ENCODE peak calls at places on chromosomes 5 and 9, in four cellular contexts. V is psoas muscle, F is tibial nerve, O is hepatocyte. G is an unnamed sample. For H3K4me1 and H3K9me3, the result is how much of the 10 kb centered on the place peaks cover.

GRCh38 chr5:115192098-115192497 is 22.4 kb upstream of the TRIM36 start:
- DNase-seq in O (no peak), F (no peak), V (no peak), G (no peak)

GRCh38 chr5:148831590-148832565 is 5.5 kb downstream of the ADRB2 start:
- DNase-seq in O (no peak), F (peak), V (no peak), G (no peak)

GRCh38 chr5:82749453-82749852 is 327.7 kb downstream of the TMEM167A start:
- DNase-seq in F (no peak), V (no peak), O (peak), G (no peak)

GRCh38 chr9:107650321-107650720 is 160.8 kb upstream of the KLF4 start:
- DNase-seq in O (no peak), V (no peak), F (no peak), G (no peak)

GRCh38 chr9:114034663-114035062 is 43.4 kb downstream of the AMBP start:
- DNase-seq in F (no peak), V (no peak), O (no peak), G (no peak)

GRCh38 chr5:179901915-179902762 is 5.6 kb downstream of the TBC1D9B start:
- DNase-seq in V (no peak), O (no peak), F (no peak), G (no peak)

GRCh38 chr9:18362901-18363685 is 110.9 kb upstream of the ADAMTSL1 start:
- DNase-seq in O (no peak), V (no peak), F (no peak), G (peak)

GRCh38 chr9:93268551-93269314 is 84.8 kb downstream of the WNK2 start:
- DNase-seq in O (peak), F (no peak), V (no peak), G (peak)

GRCh38 chr5:134555889-134556311 is 30.4 kb downstream of the JADE2 start:
- DNase-seq in F (peak), V (peak), O (peak), G (peak)

GRCh38 chr9:113151696-113152630 is 1.2 kb downstream of the SLC31A2 start:
- DNase-seq in F (peak), V (no peak), O (no peak), G (peak)

GRCh38 chr9:37992924-37993349 is 76.1 kb downstream of the SHB start:
- DNase-seq in V (no peak), O (no peak), F (peak), G (no peak)

DNA sequence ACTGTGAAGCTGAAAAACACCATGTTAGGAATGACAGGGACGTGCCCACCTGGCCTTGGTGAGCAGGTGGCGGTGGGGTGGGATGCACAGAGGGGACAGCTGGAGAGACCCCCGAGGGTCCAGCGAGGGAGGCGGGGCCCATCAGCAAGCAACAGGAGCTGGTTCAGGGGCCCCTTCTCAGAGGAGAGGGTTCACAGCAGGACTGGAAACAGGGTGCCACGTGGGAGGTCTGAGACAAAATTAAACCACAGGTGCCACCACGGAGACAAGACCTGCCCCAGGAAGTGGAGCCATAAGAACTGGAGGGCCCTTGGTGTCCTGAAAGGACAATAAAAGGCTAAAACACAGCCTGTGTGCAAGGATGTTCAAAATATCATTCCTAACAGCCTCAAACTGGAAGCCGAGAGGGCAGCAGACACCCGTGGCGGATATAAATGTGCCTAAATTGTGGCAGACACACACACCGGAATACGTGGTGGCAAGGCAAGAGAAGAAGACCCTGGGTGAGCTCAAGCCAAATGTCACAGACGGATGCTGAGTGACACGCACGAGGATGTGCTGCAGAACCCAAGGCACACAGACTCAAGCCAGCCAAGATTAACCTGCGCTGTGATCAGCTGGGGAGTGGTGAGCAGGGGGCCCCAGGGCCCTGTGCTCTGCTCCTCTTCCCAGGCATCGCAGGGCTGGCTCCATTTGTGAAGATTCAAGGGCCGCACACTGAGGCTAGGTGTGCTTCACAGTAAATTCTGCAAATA is 16.6 kb downstream of the SEMA4D start:
- DNase-seq in F (no peak), V (no peak), O (no peak), G (no peak)
- H3K27ac ChIP-seq in F (no peak), V (peak), O (no peak), G (no peak)

GRCh38 chr9:131276107-131276888 is at the start of gene FAM78A:
- DNase-seq in V (peak), F (no peak), O (peak), G (peak)

GRCh38 chr9:131273791-131274673 is 2.3 kb downstream of the FAM78A start:
- DNase-seq in F (no peak), V (no peak), O (no peak), G (peak)

GRCh38 chr9:131276891-131277672 is 772 bp upstream of the FAM78A start:
- DNase-seq in O (no peak), V (no peak), F (no peak), G (no peak)

GRCh38 chr9:131274674-131275331 is 1.5 kb downstream of the FAM78A start:
- DNase-seq in F (peak), O (no peak), V (peak), G (peak)

GRCh38 chr9:131275332-131276106 is 791 bp downstream of the FAM78A start:
- DNase-seq in V (peak), F (no peak), O (no peak), G (peak)
- H3K4me1 ChIP-seq in V (half or more), F (under half), O (under half), G (under half)

GRCh38 chr5:63931841-63932240 is 30.4 kb downstream of the HTR1A start:
- DNase-seq in V (no peak), O (no peak), F (no peak), G (no peak)
- H3K9me3 ChIP-seq in V (under half), O (under half), F (under half), G (under half)

GRCh38 chr9:122975196-122975595 is 34.4 kb downstream of the RABGAP1 start:
- DNase-seq in V (no peak), F (no peak), O (no peak), G (no peak)
- H3K27ac ChIP-seq in V (peak), F (no peak), O (no peak), G (peak)

DNA sequence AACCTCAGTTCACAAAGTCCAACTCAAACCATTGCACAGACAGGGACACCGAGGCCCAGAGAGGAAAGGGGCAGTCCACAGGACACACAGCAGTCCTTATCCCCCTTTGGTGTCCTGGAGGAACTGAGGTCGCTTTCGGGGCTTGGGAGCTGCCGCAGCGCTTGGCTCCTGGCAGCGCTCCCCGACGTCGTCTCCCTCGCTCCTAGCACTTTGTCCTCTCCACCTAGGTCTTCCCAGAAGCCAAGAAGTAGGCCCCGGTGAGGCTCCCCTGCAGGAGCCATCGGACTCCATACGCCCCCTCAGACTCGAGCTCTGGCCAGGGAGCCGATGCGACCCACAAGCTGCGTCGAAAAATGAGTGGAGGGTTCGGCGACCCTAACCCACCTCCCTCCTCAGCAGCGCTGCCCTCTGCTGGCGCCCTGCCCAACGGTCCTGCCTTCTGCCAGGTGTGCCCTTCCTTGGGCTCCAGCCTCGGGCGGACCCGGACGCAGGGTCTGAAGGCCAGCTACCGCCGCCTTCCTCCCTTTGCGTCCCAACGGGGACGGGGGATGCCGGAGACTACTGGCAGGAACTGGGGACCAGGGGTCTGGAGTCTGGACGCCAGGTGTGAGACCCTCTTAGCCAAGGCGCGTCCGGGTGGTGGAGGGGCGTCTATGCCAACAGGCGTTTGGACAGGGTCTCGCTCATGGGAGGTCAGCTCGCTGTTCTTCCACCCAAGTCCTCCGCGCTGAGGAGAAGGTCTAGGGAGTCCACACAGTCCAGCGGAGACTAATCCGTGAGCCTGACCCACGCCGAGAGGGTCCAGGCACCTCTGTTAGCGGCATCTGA is 2.1 kb upstream of the PRDM12 start:
- DNase-seq in V (no peak), O (no peak), F (no peak), G (no peak)
- H3K4me1 ChIP-seq in V (under half), O (under half), F (under half), G (under half)

DNA sequence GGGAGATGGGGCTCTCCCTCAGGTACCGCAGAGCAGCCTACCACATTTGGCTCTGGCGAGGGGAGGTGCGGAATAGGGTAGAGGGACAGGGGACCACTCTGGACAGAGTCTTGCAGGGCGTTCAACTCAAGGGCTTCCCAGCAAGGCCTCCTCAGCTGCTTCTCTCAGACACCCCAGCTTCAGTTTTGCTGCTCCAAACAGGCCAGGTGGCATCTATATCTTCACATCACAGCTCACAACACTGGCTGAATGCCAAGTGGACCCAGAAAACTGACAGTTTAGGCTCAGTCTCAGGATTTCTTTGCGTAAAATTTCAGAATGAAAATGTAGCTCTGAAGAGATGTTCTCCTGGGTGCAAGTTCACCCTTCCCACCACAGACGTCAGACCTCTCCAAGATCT is 592.6 kb upstream of the ADAMTS16 start:
- DNase-seq in O (no peak), F (no peak), V (no peak), G (no peak)
- H3K9me3 ChIP-seq in O (under half), F (under half), V (under half), G (under half)